ENCODE peak calls at places on chromosomes 12 and 14, in nine cellular contexts. S is NCI-H345; J is activated T-helper 1 cell treated with anti-CD3 and anti-CD28 coated beads, Interleukin-2, amount 50 U/mL, for 16 hours; M is cardiac fibroblast; A is A673; G is activated CD4-positive, alpha-beta T cell treated with anti-CD3 and anti-CD28 coated beads, Interleukin-2, amount 10 ng/mL, durations not matched to agents 7 days and 5 days; Y is head of caudate nucleus; H is neural progenitor cell; Q is EL. E is an unnamed sample.

GRCh38 chr12:104138747-104139186 is 757 bp upstream of the NFYB start:
- DNase-seq in S (no peak), J (no peak), M (no peak), A (no peak), G (no peak), Y (peak), H (peak), Q (no peak), E (peak)

GRCh38 chr14:67517083-67517482 is 16.0 kb upstream of the PLEKHH1 start:
- DNase-seq in S (peak), J (no peak), M (peak), A (no peak), G (no peak), Y (peak), H (peak), Q (peak), E (peak)

GRCh38 chr14:68466491-68466977 is 326.3 kb downstream of the ZFP36L1 start:
- DNase-seq in S (no peak), J (no peak), M (peak), A (no peak), G (no peak), Y (no peak), H (no peak), Q (peak), E (no peak)

GRCh38 chr14:84825481-84825880 is 704.5 kb upstream of the FLRT2 start:
- DNase-seq in S (no peak), J (no peak), M (no peak), A (no peak), G (no peak), Y (no peak), H (no peak), Q (peak), E (no peak)

GRCh38 chr12:53701518-53702264 is 25.6 kb downstream of the CALCOCO1 start:
- DNase-seq in S (peak), J (peak), M (peak), A (peak), G (peak), Y (peak), H (peak), Q (peak), E (peak)

GRCh38 chr14:64715628-64716412 is 11.6 kb downstream of the PLEKHG3 start:
- DNase-seq in S (no peak), J (no peak), M (no peak), A (no peak), G (no peak), Y (peak), H (peak), Q (no peak), E (peak)

GRCh38 chr14:31341280-31341679 is 79.1 kb downstream of the HEATR5A start:
- DNase-seq in S (no peak), J (no peak), M (no peak), A (no peak), G (no peak), Y (no peak), H (no peak), Q (no peak), E (no peak)

GRCh38 chr14:49173765-49174373 is 412.3 kb downstream of the RPS29 start:
- DNase-seq in S (peak), J (no peak), M (peak), A (peak), G (peak), Y (peak), H (peak), Q (peak), E (peak)

GRCh38 chr12:63083046-63083445 is 68.0 kb downstream of the AVPR1A start:
- DNase-seq in S (no peak), J (no peak), M (no peak), A (no peak), G (no peak), Y (no peak), H (no peak), Q (no peak), E (no peak)

GRCh38 chr14:64363265-64363840 is 24.8 kb upstream of the MTHFD1 start:
- DNase-seq in S (no peak), J (no peak), M (peak), A (no peak), G (no peak), Y (no peak), H (no peak), Q (peak), E (no peak)

GRCh38 chr12:28034271-28034670 is 61.7 kb upstream of the PTHLH start:
- DNase-seq in S (no peak), J (no peak), M (no peak), A (no peak), G (no peak), Y (no peak), H (no peak), Q (no peak), E (no peak)

GRCh38 chr12:31655792-31656191 is 3.7 kb upstream of the ETFBKMT start:
- DNase-seq in S (no peak), J (no peak), M (no peak), A (no peak), G (no peak), Y (no peak), H (no peak), Q (no peak), E (no peak)

GRCh38 chr12:77724367-77724957 is 106.2 kb upstream of the NAV3 start:
- DNase-seq in S (peak), J (no peak), M (peak), A (peak), G (no peak), Y (no peak), H (peak), Q (peak), E (peak)

GRCh38 chr14:96268426-96269358 is 12.7 kb downstream of the BDKRB1 start:
- DNase-seq in S (no peak), J (no peak), M (peak), A (peak), G (no peak), Y (no peak), H (no peak), Q (peak), E (peak)

GRCh38 chr12:28114488-28114887 is 75.8 kb upstream of the CCDC91 start:
- DNase-seq in S (no peak), J (no peak), M (no peak), A (no peak), G (no peak), Y (no peak), H (no peak), Q (peak), E (no peak)

GRCh38 chr12:111398530-111398929 is 7.2 kb upstream of the SH2B3 start:
- DNase-seq in S (no peak), J (no peak), M (no peak), A (peak), G (no peak), Y (no peak), H (no peak), Q (peak), E (peak)

GRCh38 chr12:90622431-90622830 is 332.5 kb downstream of the CCER1 start:
- DNase-seq in S (no peak), J (no peak), M (peak), A (no peak), G (no peak), Y (no peak), H (no peak), Q (no peak), E (peak)

GRCh38 chr12:22527999-22528398 is 16.3 kb downstream of the C2CD5 start:
- DNase-seq in S (no peak), J (no peak), M (peak), A (no peak), G (no peak), Y (no peak), H (no peak), Q (peak), E (no peak)

GRCh38 chr12:57837779-57838562 is 8.6 kb downstream of the CTDSP2 start:
- DNase-seq in S (no peak), J (no peak), M (peak), A (peak), G (peak), Y (no peak), H (peak), Q (peak), E (no peak)

GRCh38 chr12:115599251-115599811 is 678.2 kb downstream of the MED13L start:
- DNase-seq in S (peak), J (no peak), M (no peak), A (peak), G (no peak), Y (no peak), H (peak), Q (peak), E (peak)

GRCh38 chr14:83071888-83072501 is 1538.3 kb upstream of the SEL1L start:
- DNase-seq in S (no peak), J (no peak), M (no peak), A (peak), G (no peak), Y (no peak), H (peak), Q (peak), E (peak)

GRCh38 chr12:34400986-34401658 is 378.8 kb downstream of the ALG10 start:
- DNase-seq in S (no peak), J (no peak), M (no peak), A (no peak), G (no peak), Y (peak), H (no peak), Q (no peak), E (no peak)

GRCh38 chr14:92789457-92790089 is 4.5 kb upstream of the GOLGA5 start:
- DNase-seq in S (no peak), J (no peak), M (no peak), A (no peak), G (no peak), Y (no peak), H (no peak), Q (no peak), E (no peak)

GRCh38 chr12:103833095-103833777 is 7.8 kb downstream of the NT5DC3 start:
- DNase-seq in S (no peak), J (no peak), M (peak), A (no peak), G (no peak), Y (no peak), H (no peak), Q (peak), E (no peak)

GRCh38 chr12:125983094-125983783 is 918.0 kb downstream of the AACS start:
- DNase-seq in S (no peak), J (no peak), M (no peak), A (peak), G (peak), Y (no peak), H (peak), Q (no peak), E (peak)

GRCh38 chr12:131005161-131006035 is 51.7 kb downstream of the ADGRD1 start:
- DNase-seq in S (no peak), J (no peak), M (no peak), A (no peak), G (no peak), Y (no peak), H (no peak), Q (no peak), E (no peak)

GRCh38 chr14:69980457-69981414 is 101.5 kb downstream of the SMOC1 start:
- DNase-seq in S (no peak), J (no peak), M (no peak), A (no peak), G (no peak), Y (peak), H (peak), Q (no peak), E (no peak)

GRCh38 chr12:58966939-58967338 is 46.6 kb upstream of the LRIG3 start:
- DNase-seq in S (no peak), J (no peak), M (peak), A (no peak), G (no peak), Y (no peak), H (no peak), Q (peak), E (no peak)

E was measured in left kidney.